ENCODE peak calls at places on chromosomes 12 and 14, in eight cellular contexts. D is fibroblast of pulmonary artery, C is IMR-90, E is BE2C, I is astrocyte of the cerebellum, X is neural progenitor cell, O is body of pancreas, J is spleen. N is an unnamed sample.

GRCh38 chr14:47148686-47149085 is 497.1 kb upstream of the RPL10L start:
- DNase-seq in D (no peak), O (no peak), J (no peak), E (no peak), I (no peak), C (no peak), X (no peak), N (no peak)

GRCh38 chr14:78070344-78070743 is 99.8 kb upstream of the NRXN3 start:
- DNase-seq in O (no peak), X (no peak), E (no peak), D (no peak), I (no peak), J (no peak), C (no peak), N (no peak)

GRCh38 chr14:68665792-68666195 is 127.1 kb downstream of the ZFP36L1 start:
- DNase-seq in E (no peak), C (no peak), D (no peak), O (no peak), I (no peak), J (no peak), X (no peak), N (no peak)

GRCh38 chr12:120181991-120182631 is 12.4 kb downstream of the GCN1 start:
- DNase-seq in C (peak; percentile 74), X (no peak), J (no peak), D (peak; percentile 61), O (no peak), E (no peak), I (peak; percentile 59), N (peak; percentile 36)

GRCh38 chr12:58916891-58917570 is 3.3 kb downstream of the LRIG3 start:
- DNase-seq in O (no peak), X (peak; percentile 38), E (no peak), C (peak; percentile 63), D (peak; percentile 60), J (no peak), I (peak; percentile 63), N (no peak)

GRCh38 chr12:26047401-26048226 is 77.2 kb downstream of the BHLHE41 start:
- DNase-seq in E (no peak), C (no peak), I (no peak), D (no peak), O (no peak), X (peak; percentile 43), J (no peak), N (no peak)

GRCh38 chr12:122896662-122897061 is 738 bp upstream of the VPS37B start:
- DNase-seq in C (no peak), E (no peak), O (no peak), X (no peak), J (no peak), I (no peak), D (no peak), N (no peak)

GRCh38 chr14:43729149-43729548 is 777.9 kb downstream of the FSCB start:
- DNase-seq in D (no peak), E (no peak), C (no peak), J (no peak), O (no peak), I (no peak), X (peak; percentile 17), N (no peak)

GRCh38 chr12:56626691-56627090 is 3.4 kb downstream of the BAZ2A start:
- DNase-seq in C (no peak), E (no peak), O (no peak), X (no peak), I (no peak), D (no peak), J (no peak), N (no peak)

GRCh38 chr14:34039428-34040047 is 88.7 kb upstream of the EGLN3 start:
- DNase-seq in O (no peak), I (no peak), J (no peak), X (no peak), C (no peak), D (no peak), E (no peak), N (no peak)

GRCh38 chr12:109130755-109131521 is 14.6 kb downstream of the ACACB start:
- DNase-seq in X (peak; percentile 15), I (no peak), J (no peak), O (peak; percentile 75), D (no peak), C (no peak), E (peak; percentile 32), N (peak; percentile 95)

GRCh38 chr12:69275471-69275891 is 36.1 kb downstream of the CPSF6 start:
- DNase-seq in I (no peak), D (peak; percentile 31), C (no peak), O (no peak), X (no peak), E (no peak), J (no peak), N (peak; percentile 23)

DNA sequence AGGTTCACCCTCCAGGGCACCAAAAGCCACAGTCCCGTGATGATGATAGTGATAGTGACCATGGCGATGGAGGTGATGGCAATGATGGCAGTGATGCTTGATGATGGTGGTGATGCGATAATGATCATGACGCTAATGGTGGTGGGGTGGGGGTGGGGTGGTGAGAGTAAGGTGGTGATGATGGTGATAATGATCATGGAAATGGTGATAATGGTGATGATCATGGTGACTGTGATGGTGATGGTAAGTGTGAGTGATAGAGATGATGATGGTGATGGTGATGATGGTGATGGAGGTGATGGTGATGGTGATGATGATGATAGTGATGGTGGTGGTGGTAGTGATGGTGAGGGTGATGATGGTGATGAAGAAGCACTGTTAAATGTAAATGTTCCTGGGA is 96.9 kb downstream of the SYNE3 start:
- DNase-seq in O (no peak), C (no peak), E (no peak), X (no peak), J (no peak), I (no peak), D (no peak), N (no peak)
- TF ChIP-seq CTCF in O (no peak), C (no peak), E (no peak), X (no peak), J (no peak), I (no peak), D (no peak), N (no peak)

GRCh38 chr12:51819851-51820720 is 28.4 kb downstream of the FIGNL2 start:
- DNase-seq in I (no peak), C (no peak), O (peak; percentile 29), X (peak; percentile 24), J (no peak), E (no peak), D (no peak), N (no peak)

GRCh38 chr12:51822261-51822616 is 26.3 kb downstream of the FIGNL2 start:
- DNase-seq in J (no peak), E (no peak), O (no peak), X (no peak), D (no peak), C (no peak), I (no peak), N (no peak)

GRCh38 chr12:51821423-51822260 is 26.9 kb downstream of the FIGNL2 start:
- DNase-seq in I (no peak), C (no peak), E (no peak), J (peak; percentile 84), D (no peak), O (peak; percentile 15), X (peak; percentile 66), N (no peak)

GRCh38 chr12:51822956-51823355 is 25.6 kb downstream of the FIGNL2 start:
- DNase-seq in X (no peak), D (no peak), O (no peak), J (no peak), E (no peak), C (no peak), I (no peak), N (no peak)

GRCh38 chr12:51820721-51821422 is 27.6 kb downstream of the FIGNL2 start:
- DNase-seq in C (peak; percentile 60), I (no peak), O (peak; percentile 58), X (peak; percentile 92), D (peak; percentile 42), J (peak; percentile 92), E (peak; percentile 88), N (peak; percentile 35)
- TF ChIP-seq CTCF in C (peak; percentile 43), I (no peak), O (peak; percentile 58), X (peak; percentile 57), D (no peak), J (no peak), E (peak; percentile 2), N (no peak)

DNA sequence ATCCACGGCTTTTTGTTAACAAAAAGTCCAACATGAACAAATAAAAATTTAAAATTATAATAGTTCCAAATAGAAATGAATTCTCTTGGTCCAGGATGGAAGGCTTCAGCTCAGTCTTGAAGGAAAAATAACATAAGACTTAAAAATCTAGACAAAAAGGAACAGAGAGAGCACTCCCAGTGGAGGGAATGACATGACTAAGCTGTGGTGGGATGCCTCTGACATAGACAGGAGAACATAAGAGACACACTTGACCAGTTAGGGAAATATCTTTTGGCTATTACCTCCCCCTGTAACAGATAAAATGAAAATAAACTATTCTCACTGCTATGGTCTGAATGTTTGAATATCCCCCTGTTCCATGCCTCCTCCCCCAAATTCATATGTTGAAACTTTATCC is 106.8 kb downstream of the BBS10 start:
- DNase-seq in O (no peak), I (no peak), E (no peak), D (no peak), J (no peak), C (peak; percentile 48), X (no peak), N (no peak)
- TF ChIP-seq CTCF in O (no peak), I (no peak), E (no peak), D (no peak), J (no peak), C (peak; percentile 18), X (no peak), N (no peak)

DNA sequence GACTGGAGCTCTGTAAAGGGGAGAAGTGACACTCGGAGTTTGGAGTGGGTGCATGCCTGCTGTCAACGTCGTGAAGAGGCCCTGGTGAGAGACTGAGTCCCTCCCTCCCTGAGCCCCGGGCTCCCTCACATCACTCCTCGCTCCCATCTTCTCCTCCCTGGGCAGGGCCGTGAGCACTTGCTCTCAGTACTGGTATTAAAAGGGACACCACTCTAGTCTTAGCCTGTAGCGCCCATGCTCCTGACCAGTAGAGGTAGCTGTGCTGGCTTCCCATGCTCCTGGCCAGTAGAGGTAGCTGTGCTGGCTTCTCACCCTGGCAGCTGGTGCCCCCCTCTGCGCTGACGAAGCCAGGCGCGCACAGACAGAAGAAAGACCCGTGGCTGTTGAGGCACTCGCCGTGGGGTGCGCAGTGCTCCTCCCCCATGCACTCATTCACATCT is 14.7 kb downstream of the ISCA2 start:
- DNase-seq in D (peak; percentile 20), X (peak; percentile 77), O (no peak), C (no peak), J (peak; percentile 51), I (no peak), E (peak; percentile 47), N (no peak)
- TF ChIP-seq CTCF in D (peak; percentile 49), X (peak; percentile 69), O (no peak), C (peak; percentile 52), J (no peak), I (peak; percentile 80), E (peak; percentile 67), N (no peak)

DNA sequence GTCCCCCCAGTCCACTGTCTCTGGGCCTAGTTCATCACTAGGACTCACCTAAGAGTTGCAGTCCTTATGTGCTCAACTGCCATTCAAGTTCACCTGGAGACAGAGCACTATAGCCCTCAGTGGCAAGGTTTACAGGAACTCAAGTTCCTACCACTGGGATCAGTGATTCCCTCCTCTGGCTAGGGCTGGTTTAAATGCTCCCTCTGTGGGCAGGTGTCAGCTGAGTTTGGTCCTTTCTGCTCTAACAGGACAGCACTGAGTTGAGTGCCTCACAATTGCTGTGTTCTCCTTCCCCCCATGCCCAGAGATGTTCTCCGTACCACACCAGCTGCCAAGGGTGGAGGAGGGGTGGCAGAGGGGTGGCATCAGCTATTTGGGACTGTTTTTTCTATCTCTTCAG is 20.8 kb upstream of the SAV1 start:
- DNase-seq in X (no peak), O (no peak), C (no peak), E (no peak), J (no peak), I (no peak), D (no peak), N (no peak)
- TF ChIP-seq CTCF in X (no peak), O (no peak), C (no peak), E (no peak), J (no peak), I (no peak), D (no peak), N (no peak)

N was measured in adrenal gland.